ENCODE peak calls at places on chromosomes 11 and 22, in four cellular contexts. Z is HEK293T, E is GM12878, P is HepG2. Y is an unnamed sample.

GRCh38 chr22:47837703-47838102 is 1075.3 kb downstream of the TBC1D22A start:
- DNase-seq in P (peak), E (no peak), Z (no peak), Y (peak)

GRCh38 chr11:59463176-59463575 is 6.4 kb downstream of the OR4D6 start:
- DNase-seq in Z (no peak), P (no peak), E (no peak), Y (no peak)

GRCh38 chr22:39363751-39364484 is 14.1 kb downstream of the SYNGR1 start:
- DNase-seq in Z (no peak), E (no peak), P (no peak), Y (peak)

GRCh38 chr22:22462813-22463567 is 45.6 kb downstream of the ZNF280B start:
- DNase-seq in Z (no peak), P (peak), E (no peak), Y (peak)

GRCh38 chr11:105124756-105125155 is 14.8 kb downstream of the CARD18 start:
- DNase-seq in E (no peak), Z (no peak), P (no peak), Y (no peak)

GRCh38 chr11:7442588-7443215 is 42.6 kb upstream of the OLFML1 start:
- DNase-seq in E (peak), P (peak), Z (peak), Y (peak)

GRCh38 chr11:77213029-77213579 is 85.1 kb downstream of the MYO7A start:
- DNase-seq in E (no peak), Z (no peak), P (no peak), Y (no peak)

GRCh38 chr11:114259124-114259526 is 37.1 kb upstream of the NNMT start:
- DNase-seq in E (no peak), Z (no peak), P (no peak), Y (no peak)

GRCh38 chr11:118621898-118622375 is 14.5 kb downstream of the PHLDB1 start:
- DNase-seq in P (no peak), E (no peak), Z (no peak), Y (no peak)

GRCh38 chr11:76044750-76045320 is 161.5 kb downstream of the WNT11 start:
- DNase-seq in Z (no peak), P (no peak), E (no peak), Y (no peak)

GRCh38 chr11:134033696-134034491 is 35.0 kb upstream of the JAM3 start:
- DNase-seq in E (no peak), Z (peak), P (peak), Y (peak)

GRCh38 chr11:34513674-34513995 is at the start of gene ELF5:
- DNase-seq in Z (no peak), P (no peak), E (no peak), Y (no peak)

GRCh38 chr11:74611369-74611861 is 19.0 kb downstream of the POLD3 start:
- DNase-seq in P (peak), E (no peak), Z (peak), Y (peak)

GRCh38 chr11:122656631-122657101 is 1.1 kb downstream of the UBASH3B start:
- DNase-seq in P (no peak), Z (peak), E (no peak), Y (no peak)

GRCh38 chr22:32661737-32662586 is 139.5 kb upstream of the TIMP3 start:
- DNase-seq in Z (no peak), E (no peak), P (no peak), Y (no peak)

GRCh38 chr11:119361961-119362725 is 15.6 kb upstream of the MFRP start:
- DNase-seq in P (no peak), Z (no peak), E (no peak), Y (no peak)

GRCh38 chr22:21917206-21917958 is 35.3 kb downstream of the PPM1F start:
- DNase-seq in P (peak), Z (no peak), E (no peak), Y (peak)

GRCh38 chr11:122796128-122796717 is 42.1 kb upstream of the CRTAM start:
- DNase-seq in E (no peak), Z (peak), P (peak), Y (peak)

GRCh38 chr22:45212306-45212709 is 28.4 kb downstream of the KIAA0930 start:
- DNase-seq in E (no peak), P (no peak), Z (no peak), Y (peak)

GRCh38 chr22:32842486-32842885 is 41.0 kb downstream of the TIMP3 start:
- DNase-seq in Z (no peak), P (no peak), E (no peak), Y (no peak)

GRCh38 chr22:24430431-24431308 is 3.3 kb downstream of the ADORA2A start:
- DNase-seq in P (no peak), Z (no peak), E (no peak), Y (no peak)

GRCh38 chr22:44828193-44828592 is 75.8 kb downstream of the ARHGAP8 start:
- DNase-seq in P (no peak), E (no peak), Z (peak), Y (peak)

GRCh38 chr11:56841210-56841810 is 92.8 kb upstream of the OR9G4 start:
- DNase-seq in P (peak), Z (peak), E (peak), Y (peak)

GRCh38 chr11:2574553-2575535 is 125.0 kb downstream of the KCNQ1OT1 start:
- DNase-seq in E (no peak), Z (no peak), P (no peak), Y (no peak)

GRCh38 chr11:125165111-125165663 is 636 bp downstream of the PKNOX2 start:
- DNase-seq in P (no peak), E (no peak), Z (peak), Y (peak)

GRCh38 chr11:12677131-12677530 is 2.9 kb downstream of the TEAD1 start:
- DNase-seq in E (no peak), Z (no peak), P (no peak), Y (peak)

GRCh38 chr22:22877523-22878210 is 9.9 kb upstream of the IGLL5 start:
- DNase-seq in E (no peak), Z (peak), P (peak), Y (peak)

GRCh38 chr22:45424241-45424731 is 10.8 kb downstream of the RIBC2 start:
- DNase-seq in E (no peak), Z (no peak), P (no peak), Y (no peak)

GRCh38 chr11:70432065-70432464 is 33.7 kb downstream of the CTTN start:
- DNase-seq in E (no peak), P (no peak), Z (no peak), Y (no peak)

GRCh38 chr11:70243912-70244652 is 26.4 kb upstream of the PPFIA1 start:
- DNase-seq in P (no peak), E (no peak), Z (no peak), Y (no peak)

GRCh38 chr22:29369460-29369859 is 18.9 kb downstream of the AP1B1 start:
- DNase-seq in E (no peak), P (no peak), Z (peak), Y (no peak)

GRCh38 chr11:118156531-118157185 is 4.0 kb upstream of the SCN4B start:
- DNase-seq in E (no peak), P (no peak), Z (peak), Y (peak)

GRCh38 chr11:76269247-76269646 is 62.9 kb upstream of the WNT11 start:
- DNase-seq in Z (no peak), E (no peak), P (no peak), Y (no peak)

GRCh38 chr22:42933783-42934144 is 76.7 kb upstream of the ARFGAP3 start:
- DNase-seq in Z (no peak), E (no peak), P (peak), Y (no peak)

DNA sequence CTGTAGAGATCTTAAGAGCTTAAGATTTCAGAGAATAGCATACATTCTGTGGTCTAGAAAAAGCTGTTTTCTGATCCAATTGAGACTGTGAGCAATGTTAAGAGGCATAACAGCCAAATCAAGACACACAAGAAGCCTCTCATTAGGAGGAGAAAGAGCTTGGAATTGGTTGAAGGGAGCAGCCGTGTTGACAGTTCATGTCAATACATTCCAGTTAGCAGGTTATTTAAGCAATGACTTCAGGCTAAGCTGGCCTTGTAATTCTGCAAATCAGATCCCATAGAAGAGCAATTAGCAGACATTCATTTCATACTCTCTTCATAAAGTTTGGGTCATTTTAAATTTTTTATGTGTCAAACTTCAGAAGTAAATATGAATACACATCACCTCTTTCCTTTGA is 50.8 kb downstream of the ETS1 start:
- DNase-seq in Z (no peak), E (no peak), P (no peak), Y (no peak)
- TF ChIP-seq FOXM1 in Z (no peak), E (no peak), P (no peak), Y (no peak)

DNA sequence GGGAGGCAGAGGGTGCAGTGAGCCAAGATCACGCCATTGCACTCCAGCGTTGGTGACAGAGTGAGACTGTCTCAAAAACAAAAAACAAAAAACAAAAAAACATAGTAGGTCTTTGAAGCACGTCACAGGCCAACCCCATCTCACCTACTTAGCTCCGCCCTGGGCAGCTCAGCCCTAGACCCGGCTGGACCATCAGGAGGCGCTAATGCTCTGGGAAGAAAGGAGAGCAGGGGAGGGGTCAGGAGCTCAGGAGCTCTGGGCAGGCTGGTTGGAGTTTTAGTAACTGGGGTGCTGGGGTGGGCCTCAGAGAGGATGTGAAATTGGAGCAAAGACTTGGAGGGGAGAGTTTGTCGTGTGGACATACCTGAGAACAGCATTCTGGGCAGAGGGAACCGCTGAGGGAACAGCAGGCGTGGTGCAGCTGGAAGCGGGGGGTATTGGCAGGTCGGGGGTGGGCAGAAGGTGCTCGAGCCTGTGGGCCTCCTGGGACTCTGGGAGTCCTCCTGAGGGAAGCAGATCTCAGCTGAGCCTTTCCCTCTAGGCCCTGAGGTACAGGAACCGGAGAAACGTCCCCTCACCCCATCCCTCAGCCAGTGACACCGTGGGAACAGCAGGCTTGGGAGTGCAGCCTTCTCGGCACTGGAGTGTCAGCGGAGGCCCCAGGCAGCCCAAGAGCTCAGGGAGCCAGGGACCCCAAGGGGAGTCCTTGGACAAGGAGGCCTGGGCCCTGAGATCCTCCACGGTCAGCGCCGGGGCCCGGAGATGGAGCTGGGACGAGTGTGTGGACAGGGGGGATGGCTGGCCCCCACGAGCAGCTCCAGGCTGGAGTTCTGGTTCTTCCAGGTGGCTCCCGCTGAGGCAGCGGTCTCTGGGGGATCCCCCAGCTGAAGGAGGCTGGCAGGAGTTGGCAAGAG is 2.2 kb upstream of the RPS6KA4 start:
- DNase-seq in P (peak), E (no peak), Z (peak), Y (peak)
- TF ChIP-seq FOXM1 in P (no peak), E (no peak), Z (no peak), Y (no peak)

DNA sequence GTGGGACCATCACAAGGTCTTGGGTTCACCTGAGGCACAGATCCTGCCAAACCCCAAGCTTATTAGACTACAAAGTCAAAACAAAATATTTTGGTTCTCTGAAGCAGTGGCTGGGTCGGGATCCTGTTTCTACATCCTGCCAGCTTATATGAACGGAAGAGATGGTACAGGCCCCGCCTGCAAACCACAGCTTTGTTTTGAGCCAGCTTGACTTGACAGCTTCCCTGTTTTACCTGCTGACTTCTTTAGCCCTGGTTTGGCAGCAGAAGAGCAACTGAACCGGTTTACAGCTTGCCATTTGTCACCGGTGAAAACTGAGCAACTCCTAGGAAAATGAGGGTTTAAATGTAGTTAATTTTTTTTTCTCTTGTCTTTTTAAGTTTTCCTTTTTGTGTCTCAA is 11.4 kb downstream of the PACS1 start:
- DNase-seq in E (no peak), P (no peak), Z (no peak), Y (no peak)
- TF ChIP-seq FOXM1 in E (no peak), P (no peak), Z (no peak), Y (no peak)

DNA sequence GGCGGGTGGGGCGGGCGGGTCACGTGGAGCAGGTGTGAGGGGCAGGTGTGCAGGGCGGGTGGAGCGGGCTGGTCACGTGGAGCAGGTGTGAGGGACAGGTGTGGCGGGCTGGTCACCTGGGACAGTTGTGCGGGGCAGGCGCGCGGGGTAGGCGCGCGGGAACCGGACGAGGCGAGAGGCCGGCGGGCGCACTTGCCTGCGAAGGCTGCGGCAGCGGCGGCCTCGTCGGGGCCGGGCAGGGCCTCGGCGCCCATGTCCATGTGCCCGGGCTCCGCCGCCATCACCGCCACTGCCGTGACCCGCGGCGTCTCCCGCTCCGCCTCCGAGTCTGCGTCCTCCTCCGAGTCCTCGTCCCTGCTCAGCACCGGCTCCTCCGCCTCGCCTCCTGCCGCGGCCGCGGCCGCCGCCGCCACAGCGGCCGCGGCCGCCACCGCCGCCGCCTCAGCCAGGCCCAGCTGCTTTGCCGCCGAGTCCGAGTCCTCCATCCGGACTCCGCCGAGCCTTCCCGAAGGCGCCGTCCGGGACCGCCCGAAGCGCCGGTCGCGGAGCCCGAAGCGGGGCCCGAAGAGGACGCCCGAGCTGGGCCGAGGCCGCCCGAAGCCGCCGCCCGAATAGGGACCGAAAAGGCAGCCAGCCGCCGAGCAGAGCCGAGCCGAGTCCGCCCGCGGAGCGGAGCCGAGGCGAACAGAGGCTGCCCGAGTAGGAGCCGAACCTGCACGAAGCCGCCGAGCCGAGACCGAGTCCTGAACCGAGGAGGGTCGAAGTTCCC is at the start of gene DEAF1:
- DNase-seq in E (peak), P (peak), Z (peak), Y (peak)
- TF ChIP-seq FOXM1 in E (no peak), P (peak), Z (no peak), Y (no peak)

DNA sequence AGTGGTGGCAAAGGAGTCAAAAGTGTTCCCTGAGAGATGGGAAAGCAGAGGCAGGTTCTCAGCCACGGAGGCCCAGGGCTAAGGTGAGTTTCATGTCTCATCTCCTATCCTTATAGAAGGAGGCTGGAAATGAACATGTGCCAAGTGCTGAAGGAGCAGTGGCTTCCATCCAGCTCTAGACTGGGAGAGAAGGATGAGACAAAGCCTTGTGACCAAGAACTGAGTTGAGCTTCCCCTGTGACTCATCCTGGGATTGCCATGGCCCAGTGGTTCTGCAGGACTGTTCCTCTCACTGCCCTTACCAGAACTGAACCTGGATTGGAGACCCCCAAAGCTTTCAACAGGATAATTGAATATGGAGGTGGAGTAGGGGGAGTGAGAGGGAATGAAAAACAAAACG is 16.7 kb upstream of the OR9Q1 start:
- DNase-seq in Z (no peak), E (no peak), P (no peak), Y (no peak)
- TF ChIP-seq FOXM1 in Z (no peak), E (no peak), P (no peak), Y (no peak)

GRCh38 chr11:86596861-86597632 is 75.4 kb downstream of the ME3 start:
- DNase-seq in Z (no peak), E (no peak), P (no peak), Y (no peak)
- TF ChIP-seq FOXM1 in Z (no peak), E (no peak), P (no peak), Y (no peak)

DNA sequence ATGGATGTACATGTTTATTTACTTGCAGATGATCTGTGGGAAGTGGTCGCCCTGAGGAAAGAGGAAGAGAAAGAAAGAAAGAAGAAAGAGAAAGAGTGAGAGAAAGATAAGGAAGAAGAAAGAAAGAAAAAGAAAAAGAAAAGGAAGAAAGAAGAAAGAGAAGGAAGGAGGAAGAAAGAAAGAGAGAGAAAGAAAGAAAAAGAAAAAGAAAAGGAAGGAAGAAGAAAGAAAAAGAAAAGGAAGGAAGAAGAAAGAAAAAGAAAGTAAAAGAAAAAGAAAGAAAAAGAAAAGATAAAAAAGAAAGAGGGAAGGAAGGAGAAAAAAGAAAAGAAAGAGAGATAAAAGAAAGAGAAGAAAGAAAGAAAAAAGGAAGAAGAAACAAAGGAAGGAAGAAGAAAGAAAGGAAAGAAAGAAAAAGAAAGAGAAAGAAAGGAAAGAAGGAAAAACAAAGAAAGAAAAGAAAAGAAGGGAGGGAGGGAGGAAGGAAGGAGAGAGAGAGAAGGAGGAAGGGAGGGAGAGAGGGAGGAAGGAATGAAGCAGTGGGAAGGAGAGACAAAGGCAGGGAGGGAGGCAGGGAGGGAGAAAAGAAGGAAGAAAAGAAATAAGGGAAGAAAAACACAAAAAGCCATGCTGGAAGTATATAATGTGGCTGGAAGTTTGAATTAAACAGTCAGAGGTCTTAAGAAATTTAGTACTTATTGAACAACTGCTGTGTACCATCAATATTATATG is 976.6 kb downstream of the FAM181B start:
- DNase-seq in E (no peak), P (no peak), Z (no peak), Y (no peak)
- TF ChIP-seq FOXM1 in E (no peak), P (no peak), Z (no peak), Y (no peak)

DNA sequence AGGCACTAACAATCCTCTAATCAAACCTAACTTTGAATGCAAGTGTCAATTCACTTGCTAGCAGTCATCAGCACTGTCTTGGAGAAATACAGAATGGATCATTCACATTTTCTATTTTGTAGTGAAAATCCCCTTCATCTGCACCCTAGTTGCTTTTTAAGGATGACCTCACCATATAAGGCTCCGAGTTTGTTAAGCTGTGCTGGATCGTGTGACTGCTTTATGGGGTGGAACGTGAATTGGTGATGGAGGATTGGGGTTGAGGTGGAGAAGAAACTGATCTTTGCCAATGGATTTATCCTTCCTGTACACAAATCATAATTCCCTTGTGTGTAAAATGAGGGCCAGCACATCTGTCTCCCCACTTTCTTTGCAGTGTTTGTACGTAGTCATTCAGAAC is 85.6 kb upstream of the TBCEL start:
- DNase-seq in E (no peak), P (no peak), Z (no peak), Y (no peak)
- TF ChIP-seq FOXM1 in E (no peak), P (no peak), Z (no peak), Y (no peak)

Y was measured in SK-N-SH.